ENCODE peak calls at places on chromosome 18, in seven cellular contexts. H, K, E, R, M, X and W are unnamed samples.

GRCh38 chr18:3481696-3482210 is 31.8 kb downstream of the TGIF1 start:
- DNase-seq in E (no peak), K (no peak), H (no peak), X (no peak), M (peak; percentile 39), R (peak; percentile 22), W (no peak)

GRCh38 chr18:32200766-32201165 is 10.9 kb downstream of the MEP1B start:
- DNase-seq in M (no peak), X (no peak), E (no peak), K (no peak), H (no peak), R (no peak), W (no peak)

GRCh38 chr18:49547701-49548100 is 14.2 kb upstream of the LIPG start:
- DNase-seq in H (no peak), X (no peak), R (no peak), M (no peak), E (no peak), K (no peak), W (no peak)

GRCh38 chr18:10140461-10140911 is 226.7 kb downstream of the VAPA start:
- DNase-seq in X (peak; percentile 52), M (no peak), E (no peak), R (peak; percentile 27), K (no peak), H (no peak), W (no peak)

GRCh38 chr18:13237641-13238040 is 19.1 kb downstream of the LDLRAD4 start:
- DNase-seq in M (no peak), K (no peak), R (no peak), H (no peak), X (no peak), E (no peak), W (no peak)

GRCh38 chr18:23503967-23504352 is 649 bp downstream of the RMC1 start:
- DNase-seq in X (no peak), M (no peak), R (no peak), E (no peak), H (no peak), K (no peak), W (no peak)

GRCh38 chr18:8654482-8655451 is 45.5 kb downstream of the RAB12 start:
- DNase-seq in R (no peak), K (no peak), X (peak; percentile 30), M (peak; percentile 36), H (peak; percentile 44), E (no peak), W (no peak)

GRCh38 chr18:35938158-35938557 is 34.3 kb upstream of the RMP24 start:
- DNase-seq in K (no peak), R (no peak), H (no peak), X (no peak), M (no peak), E (no peak), W (no peak)

GRCh38 chr18:57942090-57942489 is 101.9 kb upstream of the NEDD4L start:
- DNase-seq in H (no peak), K (no peak), E (no peak), X (no peak), M (no peak), R (no peak), W (no peak)

GRCh38 chr18:21991897-21992296 is 177.5 kb upstream of the GATA6 start:
- DNase-seq in K (no peak), H (no peak), R (no peak), M (no peak), E (no peak), X (no peak), W (no peak)

GRCh38 chr18:12291161-12291560 is 16.9 kb upstream of the TUBB6 start:
- DNase-seq in X (no peak), E (no peak), K (no peak), R (no peak), H (no peak), M (no peak), W (no peak)

GRCh38 chr18:8980496-8981402 is 121.8 kb upstream of the NDUFV2 start:
- DNase-seq in H (no peak), E (no peak), K (no peak), M (no peak), R (no peak), X (no peak), W (no peak)

GRCh38 chr18:76524900-76525698 is 30.1 kb upstream of the ZNF516 start:
- DNase-seq in X (peak; percentile 81), E (no peak), K (no peak), R (peak; percentile 36), M (peak; percentile 66), H (peak; percentile 37), W (no peak)

GRCh38 chr18:5456577-5457466 is 87.0 kb downstream of the EPB41L3 start:
- DNase-seq in M (peak; percentile 58), H (no peak), X (peak; percentile 7), K (peak; percentile 9), E (peak; percentile 19), R (peak; percentile 56), W (no peak)

GRCh38 chr18:76410033-76410432 is 85.0 kb downstream of the ZNF516 start:
- DNase-seq in E (no peak), M (no peak), X (no peak), R (no peak), H (no peak), K (no peak), W (no peak)

GRCh38 chr18:36396190-36396589 is 98.7 kb downstream of the FHOD3 start:
- DNase-seq in E (no peak), H (no peak), K (no peak), X (no peak), R (no peak), M (no peak), W (no peak)

GRCh38 chr18:56627991-56628390 is 10.4 kb downstream of the TXNL1 start:
- DNase-seq in H (no peak), K (no peak), E (no peak), M (peak; percentile 15), R (no peak), X (no peak), W (no peak)

GRCh38 chr18:59141294-59142068 is 1.8 kb downstream of the SEC11C start:
- DNase-seq in M (no peak), R (peak; percentile 80), E (no peak), H (no peak), X (no peak), K (no peak), W (no peak)

GRCh38 chr18:78991446-78991845 is 11.8 kb downstream of the SALL3 start:
- DNase-seq in X (no peak), H (no peak), M (no peak), R (no peak), K (no peak), E (no peak), W (no peak)

GRCh38 chr18:21991081-21991534 is 178.3 kb upstream of the GATA6 start:
- DNase-seq in X (no peak), R (no peak), H (no peak), M (no peak), K (no peak), E (no peak), W (no peak)

GRCh38 chr18:49519041-49519971 is 32.3 kb upstream of the C18orf32 start:
- DNase-seq in M (no peak), H (no peak), E (no peak), K (no peak), R (no peak), X (no peak), W (no peak)

GRCh38 chr18:54712315-54712714 is 116.0 kb upstream of the RAB27B start:
- DNase-seq in X (peak; percentile 73), M (peak; percentile 88), K (no peak), R (no peak), H (no peak), E (no peak), W (no peak)

GRCh38 chr18:832085-832681 is 20.1 kb upstream of the YES1 start:
- DNase-seq in M (no peak), R (no peak), K (no peak), X (no peak), H (no peak), E (no peak), W (no peak)

GRCh38 chr18:32974421-32975165 is 201.8 kb upstream of the KLHL14 start:
- DNase-seq in K (no peak), E (no peak), R (no peak), X (no peak), H (no peak), M (no peak), W (no peak)